ENCODE peak calls at places on chromosomes 6 and 20, in seven cellular contexts. One of them, this sample, is unnamed.

GRCh38 chr20:40672095-40672494 is 16.9 kb downstream of the MAFB start:
- DNase-seq in endodermal cell: no peak
- DNase-seq in GM12878: no peak
- DNase-seq in heart left ventricle: no peak
- DNase-seq in K562: no peak
- DNase-seq in lung: no peak
- DNase-seq in tibial artery: no peak
- DNase-seq in this sample: no peak

GRCh38 chr6:30875244-30876038 is 8.9 kb upstream of the DDR1 start:
- DNase-seq in endodermal cell: peak; percentile 62
- DNase-seq in GM12878: no peak
- DNase-seq in heart left ventricle: no peak
- DNase-seq in K562: no peak
- DNase-seq in lung: no peak
- DNase-seq in tibial artery: no peak
- DNase-seq in this sample: no peak

GRCh38 chr20:2705931-2706645 is 13.5 kb downstream of the EBF4 start:
- DNase-seq in endodermal cell: peak; percentile 76
- DNase-seq in GM12878: no peak
- DNase-seq in heart left ventricle: no peak
- DNase-seq in K562: no peak
- DNase-seq in lung: peak; percentile 22
- DNase-seq in tibial artery: no peak
- DNase-seq in this sample: no peak

GRCh38 chr6:68635412-68635705 is 277 bp downstream of the ADGRB3 start:
- DNase-seq in endodermal cell: no peak
- DNase-seq in GM12878: no peak
- DNase-seq in heart left ventricle: no peak
- DNase-seq in K562: no peak
- DNase-seq in lung: no peak
- DNase-seq in tibial artery: no peak
- DNase-seq in this sample: no peak

GRCh38 chr20:57627972-57628650 is 7.9 kb upstream of the ZBP1 start:
- DNase-seq in endodermal cell: no peak
- DNase-seq in GM12878: no peak
- DNase-seq in heart left ventricle: peak; percentile 70
- DNase-seq in K562: no peak
- DNase-seq in lung: peak; percentile 59
- DNase-seq in tibial artery: peak; percentile 68
- DNase-seq in this sample: peak; percentile 57

GRCh38 chr6:43123691-43124314 is 47.3 kb upstream of the SRF start:
- DNase-seq in endodermal cell: no peak
- DNase-seq in GM12878: no peak
- DNase-seq in heart left ventricle: no peak
- DNase-seq in K562: no peak
- DNase-seq in lung: no peak
- DNase-seq in tibial artery: no peak
- DNase-seq in this sample: no peak

GRCh38 chr6:39018103-39018502 is 30.5 kb upstream of the GLP1R start:
- DNase-seq in endodermal cell: no peak
- DNase-seq in GM12878: no peak
- DNase-seq in heart left ventricle: no peak
- DNase-seq in K562: no peak
- DNase-seq in lung: no peak
- DNase-seq in tibial artery: no peak
- DNase-seq in this sample: no peak

GRCh38 chr6:145245119-145245518 is 490.2 kb downstream of the EPM2A start:
- DNase-seq in endodermal cell: no peak
- DNase-seq in GM12878: no peak
- DNase-seq in heart left ventricle: no peak
- DNase-seq in K562: no peak
- DNase-seq in lung: no peak
- DNase-seq in tibial artery: no peak
- DNase-seq in this sample: no peak

GRCh38 chr6:110703906-110704594 is 111.2 kb downstream of the CDK19 start:
- DNase-seq in endodermal cell: no peak
- DNase-seq in GM12878: no peak
- DNase-seq in heart left ventricle: no peak
- DNase-seq in K562: no peak
- DNase-seq in lung: no peak
- DNase-seq in tibial artery: no peak
- DNase-seq in this sample: no peak

GRCh38 chr20:24405810-24406209 is 63.6 kb upstream of the SYNDIG1 start:
- DNase-seq in endodermal cell: no peak
- DNase-seq in GM12878: no peak
- DNase-seq in heart left ventricle: no peak
- DNase-seq in K562: no peak
- DNase-seq in lung: no peak
- DNase-seq in tibial artery: no peak
- DNase-seq in this sample: no peak

GRCh38 chr6:165308926-165309731 is at the start of gene C6orf118:
- DNase-seq in endodermal cell: peak; percentile 94
- DNase-seq in GM12878: no peak
- DNase-seq in heart left ventricle: peak; percentile 59
- DNase-seq in K562: no peak
- DNase-seq in lung: peak; percentile 38
- DNase-seq in tibial artery: no peak
- DNase-seq in this sample: peak; percentile 27

GRCh38 chr6:24323632-24324337 is 34.1 kb downstream of the DCDC2 start:
- DNase-seq in endodermal cell: no peak
- DNase-seq in GM12878: no peak
- DNase-seq in heart left ventricle: no peak
- DNase-seq in K562: no peak
- DNase-seq in lung: no peak
- DNase-seq in tibial artery: no peak
- DNase-seq in this sample: no peak

GRCh38 chr6:138406443-138406842 is 2.4 kb downstream of the HEBP2 start:
- DNase-seq in endodermal cell: peak; percentile 28
- DNase-seq in GM12878: no peak
- DNase-seq in heart left ventricle: no peak
- DNase-seq in K562: no peak
- DNase-seq in lung: no peak
- DNase-seq in tibial artery: no peak
- DNase-seq in this sample: no peak

GRCh38 chr6:15431762-15432495 is 186.1 kb downstream of the JARID2 start:
- DNase-seq in endodermal cell: peak; percentile 57
- DNase-seq in GM12878: no peak
- DNase-seq in heart left ventricle: no peak
- DNase-seq in K562: no peak
- DNase-seq in lung: peak; percentile 34
- DNase-seq in tibial artery: no peak
- DNase-seq in this sample: no peak

GRCh38 chr6:77092971-77093370 is 370.3 kb downstream of the HTR1B start:
- DNase-seq in endodermal cell: no peak
- DNase-seq in GM12878: no peak
- DNase-seq in heart left ventricle: no peak
- DNase-seq in K562: no peak
- DNase-seq in lung: no peak
- DNase-seq in tibial artery: no peak
- DNase-seq in this sample: no peak

GRCh38 chr6:21740719-21741118 is 147.2 kb downstream of the SOX4 start:
- DNase-seq in endodermal cell: no peak
- DNase-seq in GM12878: no peak
- DNase-seq in heart left ventricle: no peak
- DNase-seq in K562: no peak
- DNase-seq in lung: no peak
- DNase-seq in tibial artery: no peak
- DNase-seq in this sample: no peak

GRCh38 chr6:54252916-54253315 is 55.3 kb upstream of the TINAG start:
- DNase-seq in endodermal cell: no peak
- DNase-seq in GM12878: no peak
- DNase-seq in heart left ventricle: no peak
- DNase-seq in K562: no peak
- DNase-seq in lung: no peak
- DNase-seq in tibial artery: no peak
- DNase-seq in this sample: no peak

DNA sequence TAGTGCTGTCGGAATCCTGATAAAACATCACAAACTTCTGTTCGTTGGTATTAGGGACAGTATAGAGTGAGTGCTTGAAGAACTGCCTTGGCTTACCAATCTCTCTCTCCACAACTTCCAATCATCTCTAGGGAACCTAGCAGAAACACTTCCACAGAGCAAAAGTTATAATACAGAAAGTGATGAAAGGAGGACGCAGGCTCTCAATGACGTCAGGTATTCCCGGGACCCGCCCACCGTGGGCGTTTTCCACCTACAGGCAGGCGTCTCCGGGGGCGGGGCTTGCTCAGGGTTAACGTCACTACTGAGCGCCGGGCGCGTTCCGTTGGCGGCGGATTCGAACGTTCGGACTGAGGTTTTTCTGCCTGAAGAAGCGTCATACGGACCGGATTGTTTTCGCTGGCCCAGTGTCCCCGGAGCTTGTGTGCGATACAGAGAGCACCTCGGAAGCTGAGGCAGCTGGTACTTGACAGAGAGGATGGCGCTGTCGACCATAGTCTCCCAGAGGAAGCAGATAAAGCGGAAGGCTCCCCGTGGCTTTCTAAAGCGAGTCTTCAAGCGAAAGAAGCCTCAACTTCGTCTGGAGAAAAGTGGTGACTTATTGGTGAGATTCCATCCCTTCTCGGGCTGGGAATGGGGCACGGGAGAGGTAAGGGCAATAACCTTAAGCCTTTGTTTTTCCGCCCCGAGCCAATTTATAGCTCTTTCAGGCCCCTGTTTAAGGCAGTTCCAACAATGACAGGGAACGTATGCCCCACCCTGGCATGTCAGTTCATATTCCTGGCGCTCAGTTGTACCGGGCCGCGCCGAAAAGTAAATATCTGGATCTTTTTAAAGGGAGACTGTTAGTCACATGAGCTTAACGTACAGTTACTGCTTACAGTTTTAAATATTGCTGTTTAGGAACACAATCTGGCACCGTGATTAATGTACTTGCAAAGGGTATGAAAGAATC is at the start of gene CENPW:
- DNase-seq in endodermal cell: peak; percentile 99
- DNase-seq in GM12878: peak; percentile 48
- DNase-seq in heart left ventricle: peak; percentile 85
- DNase-seq in K562: peak; percentile 97
- DNase-seq in lung: peak; percentile 92
- DNase-seq in tibial artery: peak; percentile 93
- DNase-seq in this sample: peak; percentile 93
- H3K27ac ChIP-seq in endodermal cell: peak within 1 kb of the TSS; percentile 42
- H3K27ac ChIP-seq in GM12878: peak within 1 kb of the TSS; percentile 66
- H3K27ac ChIP-seq in heart left ventricle: no peak within 1 kb of the TSS
- H3K27ac ChIP-seq in K562: peak within 1 kb of the TSS; percentile 89
- H3K27ac ChIP-seq in lung: peak within 1 kb of the TSS; percentile 4
- H3K27ac ChIP-seq in tibial artery: peak within 1 kb of the TSS; percentile 51
- H3K27ac ChIP-seq in this sample: no peak within 1 kb of the TSS

DNA sequence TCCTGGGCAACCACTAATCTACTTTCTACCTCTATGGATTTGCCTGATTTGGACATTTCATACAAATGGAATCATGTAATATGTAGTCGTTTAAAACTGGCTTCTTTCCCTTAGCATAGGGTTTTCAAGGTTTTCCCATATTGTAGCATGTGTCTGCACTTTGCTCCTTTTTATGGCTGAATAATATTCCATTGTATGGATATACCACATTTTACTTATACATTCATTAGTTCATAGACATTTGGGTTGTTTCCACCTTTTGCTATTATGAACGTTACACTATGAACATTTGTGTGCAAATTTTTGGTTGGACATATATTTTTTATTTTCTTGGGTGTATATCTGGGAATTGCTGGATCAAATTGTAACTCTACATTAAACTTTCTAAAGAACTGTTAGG is 600.4 kb upstream of the NOX3 start:
- DNase-seq in endodermal cell: no peak
- DNase-seq in GM12878: no peak
- DNase-seq in heart left ventricle: no peak
- DNase-seq in K562: no peak
- DNase-seq in lung: no peak
- DNase-seq in tibial artery: no peak
- DNase-seq in this sample: no peak
- TF ChIP-seq CTCF in endodermal cell: no peak
- TF ChIP-seq CTCF in GM12878: no peak
- TF ChIP-seq CTCF in heart left ventricle: no peak
- TF ChIP-seq CTCF in K562: no peak
- TF ChIP-seq CTCF in lung: no peak
- TF ChIP-seq CTCF in tibial artery: no peak
- TF ChIP-seq CTCF in this sample: no peak

GRCh38 chr20:56460459-56460858 is 8.0 kb upstream of the RTF2 start:
- DNase-seq in endodermal cell: no peak
- DNase-seq in GM12878: no peak
- DNase-seq in heart left ventricle: no peak
- DNase-seq in K562: peak; percentile 8
- DNase-seq in lung: no peak
- DNase-seq in tibial artery: no peak
- DNase-seq in this sample: no peak

GRCh38 chr20:56467969-56468316 is 484 bp upstream of the RTF2 start:
- DNase-seq in endodermal cell: no peak
- DNase-seq in GM12878: no peak
- DNase-seq in heart left ventricle: no peak
- DNase-seq in K562: no peak
- DNase-seq in lung: no peak
- DNase-seq in tibial artery: no peak
- DNase-seq in this sample: no peak

GRCh38 chr20:56465997-56466396 is 2.4 kb upstream of the RTF2 start:
- DNase-seq in endodermal cell: no peak
- DNase-seq in GM12878: no peak
- DNase-seq in heart left ventricle: no peak
- DNase-seq in K562: no peak
- DNase-seq in lung: no peak
- DNase-seq in tibial artery: no peak
- DNase-seq in this sample: no peak

GRCh38 chr20:56468317-56469076 is at the start of gene RTF2:
- DNase-seq in endodermal cell: peak; percentile 97
- DNase-seq in GM12878: peak; percentile 86
- DNase-seq in heart left ventricle: peak; percentile 94
- DNase-seq in K562: peak; percentile 96
- DNase-seq in lung: peak; percentile 94
- DNase-seq in tibial artery: peak; percentile 88
- DNase-seq in this sample: peak; percentile 96

GRCh38 chr20:56463428-56463827 is 5.0 kb upstream of the RTF2 start:
- DNase-seq in endodermal cell: no peak
- DNase-seq in GM12878: no peak
- DNase-seq in heart left ventricle: no peak
- DNase-seq in K562: no peak
- DNase-seq in lung: no peak
- DNase-seq in tibial artery: no peak
- DNase-seq in this sample: no peak
- H3K27ac ChIP-seq in endodermal cell: no peak overlapping the region
- H3K27ac ChIP-seq in GM12878: no peak overlapping the region
- H3K27ac ChIP-seq in heart left ventricle: no peak overlapping the region
- H3K27ac ChIP-seq in K562: no peak overlapping the region
- H3K27ac ChIP-seq in lung: no peak overlapping the region
- H3K27ac ChIP-seq in tibial artery: no peak overlapping the region
- H3K27ac ChIP-seq in this sample: no peak overlapping the region

DNA sequence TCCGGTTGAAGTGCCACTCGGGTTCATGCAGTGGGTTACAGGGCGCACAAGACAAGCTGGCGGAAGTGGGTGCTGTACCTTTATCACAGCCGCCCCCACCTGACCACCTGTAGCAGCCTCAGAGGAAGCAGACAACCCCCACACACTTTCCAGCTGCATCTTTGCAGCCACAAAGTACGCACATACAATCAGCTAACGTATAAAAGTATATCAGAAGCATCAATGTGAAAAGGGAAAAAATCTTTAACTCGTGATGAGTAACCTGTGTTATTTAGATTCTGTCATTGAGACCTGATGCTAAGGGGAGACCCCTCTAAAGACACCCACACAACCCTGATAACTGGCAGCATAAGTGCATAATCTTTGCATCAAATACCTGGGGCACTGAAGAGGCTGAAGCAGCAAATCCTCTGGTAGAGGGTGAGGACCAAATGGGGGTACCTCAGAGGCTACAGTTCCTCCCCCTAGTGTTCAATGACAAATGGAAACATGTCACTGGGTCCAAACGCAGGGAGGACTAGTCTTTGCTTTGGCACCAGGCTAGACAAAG is 22.1 kb downstream of the BACH2 start:
- DNase-seq in endodermal cell: no peak
- DNase-seq in GM12878: no peak
- DNase-seq in heart left ventricle: no peak
- DNase-seq in K562: no peak
- DNase-seq in lung: no peak
- DNase-seq in tibial artery: no peak
- DNase-seq in this sample: no peak
- TF ChIP-seq CTCF in endodermal cell: peak; percentile 57
- TF ChIP-seq CTCF in GM12878: no peak
- TF ChIP-seq CTCF in heart left ventricle: no peak
- TF ChIP-seq CTCF in K562: peak; percentile 23
- TF ChIP-seq CTCF in lung: no peak
- TF ChIP-seq CTCF in tibial artery: no peak
- TF ChIP-seq CTCF in this sample: no peak